ENCODE peak calls at places on chromosomes 1 and 21, in five cellular contexts. O, S, U, W and Y are unnamed samples.

GRCh38 chr1:109927908-109928307 is 17.3 kb downstream of the CSF1 start:
- DNase-seq in W (peak; percentile 80), S (peak; percentile 78), O (no peak), U (no peak), Y (no peak)

GRCh38 chr1:45979074-45979777 is 153.2 kb downstream of the PIK3R3 start:
- DNase-seq in O (no peak), W (peak; percentile 29), U (no peak), S (no peak), Y (no peak)

GRCh38 chr1:208093754-208094719 is 150.1 kb downstream of the PLXNA2 start:
- DNase-seq in W (peak; percentile 63), O (peak; percentile 67), S (no peak), U (peak; percentile 61), Y (peak; percentile 71)

GRCh38 chr1:62529227-62529626 is 68.1 kb upstream of the ANGPTL3 start:
- DNase-seq in U (no peak), O (no peak), S (no peak), W (no peak), Y (no peak)

GRCh38 chr1:50271968-50272578 is 151.2 kb downstream of the DMRTA2 start:
- DNase-seq in S (no peak), U (no peak), O (peak; percentile 72), W (no peak), Y (peak; percentile 65)

GRCh38 chr1:112855152-112855836 is 100.7 kb downstream of the SLC16A1 start:
- DNase-seq in S (no peak), U (no peak), O (no peak), W (no peak), Y (no peak)

GRCh38 chr1:240611228-240611618 is 732 bp downstream of the GREM2 start:
- DNase-seq in W (no peak), O (no peak), S (no peak), U (no peak), Y (no peak)

GRCh38 chr1:226674892-226675719 is 64.0 kb downstream of the ITPKB start:
- DNase-seq in S (no peak), U (no peak), O (peak; percentile 81), W (no peak), Y (peak; percentile 77)

GRCh38 chr1:206651014-206651413 is 15.7 kb downstream of the DYRK3 start:
- DNase-seq in O (no peak), S (no peak), W (no peak), U (no peak), Y (no peak)

GRCh38 chr21:39238275-39238674 is 55.0 kb upstream of the PSMG1 start:
- DNase-seq in U (no peak), O (no peak), W (peak; percentile 22), S (no peak), Y (no peak)

GRCh38 chr1:119554188-119554587 is 47.2 kb downstream of the HSD3B1 start:
- DNase-seq in O (no peak), W (peak; percentile 95), S (peak; percentile 95), U (no peak), Y (no peak)

GRCh38 chr1:162023547-162024501 is at the start of gene OLFML2B:
- DNase-seq in U (peak; percentile 58), O (peak; percentile 72), W (peak; percentile 84), S (peak; percentile 73), Y (peak; percentile 58)

GRCh38 chr1:9872430-9873165 is 37.5 kb downstream of the CTNNBIP1 start:
- DNase-seq in S (no peak), O (no peak), U (no peak), W (peak; percentile 45), Y (no peak)

GRCh38 chr1:44594871-44595735 is 79.2 kb downstream of the TMEM53 start:
- DNase-seq in U (peak; percentile 70), W (peak; percentile 47), S (no peak), O (peak; percentile 94), Y (peak; percentile 90)

GRCh38 chr21:21290751-21291150 is 292.5 kb downstream of the NCAM2 start:
- DNase-seq in W (no peak), U (no peak), S (no peak), O (no peak), Y (no peak)

GRCh38 chr1:53754484-53755312 is 15.7 kb upstream of the GLIS1 start:
- DNase-seq in W (peak; percentile 68), O (peak; percentile 60), U (no peak), S (no peak), Y (peak; percentile 54)

GRCh38 chr1:227887697-227888403 is 59.9 kb downstream of the WNT9A start:
- DNase-seq in W (peak; percentile 21), O (no peak), U (no peak), S (no peak), Y (no peak)

GRCh38 chr1:12285496-12286143 is 55.8 kb downstream of the VPS13D start:
- DNase-seq in U (no peak), W (peak; percentile 24), O (no peak), S (no peak), Y (no peak)

GRCh38 chr1:33347650-33347992 is 26.7 kb upstream of the A3GALT2 start:
- DNase-seq in O (no peak), S (no peak), U (no peak), W (no peak), Y (no peak)

GRCh38 chr21:33314096-33314495 is 10.7 kb upstream of the IFNAR1 start:
- DNase-seq in O (no peak), W (peak; percentile 71), U (no peak), S (peak; percentile 72), Y (no peak)

DNA sequence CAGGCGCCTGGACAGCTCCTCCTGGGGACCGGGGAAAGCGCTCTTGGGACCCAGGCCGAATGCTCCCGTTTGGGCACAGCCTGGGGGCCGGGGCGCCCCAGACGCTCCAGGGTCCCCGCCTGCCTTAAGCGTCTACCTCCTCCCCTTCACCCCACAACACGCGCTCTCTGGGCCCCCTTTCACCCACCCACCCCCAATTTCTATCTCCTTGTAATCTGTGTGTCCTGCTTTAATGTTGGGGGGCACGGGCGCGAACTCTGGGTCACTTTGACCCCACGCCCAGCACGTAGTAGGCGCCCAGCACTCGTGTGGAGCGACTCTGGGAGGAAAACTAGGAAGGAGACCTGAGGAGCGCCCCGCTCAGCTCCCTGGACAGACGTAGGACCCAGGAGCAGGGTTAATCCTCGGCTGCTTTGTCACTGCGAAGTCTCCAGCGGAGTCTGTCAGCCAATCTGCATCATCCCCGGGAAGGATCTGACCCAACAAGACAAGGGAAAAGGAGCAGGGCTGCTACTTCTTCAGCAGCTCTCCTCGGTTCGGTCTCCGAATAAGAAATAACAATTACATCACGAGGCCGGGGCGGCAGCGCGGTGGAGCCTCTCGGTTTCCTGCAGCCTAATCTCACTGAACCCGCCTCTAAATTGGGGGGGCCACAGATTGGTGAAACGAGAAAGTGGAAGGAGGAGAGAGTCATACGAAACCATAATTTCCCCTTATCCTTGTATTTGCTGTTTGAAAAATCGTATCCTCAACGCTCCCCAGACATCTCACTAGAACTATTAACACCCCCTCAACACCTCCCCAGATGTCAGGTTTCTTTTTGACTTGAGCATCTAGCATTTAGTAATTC is 806 bp upstream of the NRIP1 start:
- DNase-seq in O (peak; percentile 54), W (peak; percentile 83), S (peak; percentile 53), U (peak; percentile 64), Y (peak; percentile 57)
- TF ChIP-seq CTCF in O (no peak), W (no peak), S (no peak), U (no peak), Y (no peak)

DNA sequence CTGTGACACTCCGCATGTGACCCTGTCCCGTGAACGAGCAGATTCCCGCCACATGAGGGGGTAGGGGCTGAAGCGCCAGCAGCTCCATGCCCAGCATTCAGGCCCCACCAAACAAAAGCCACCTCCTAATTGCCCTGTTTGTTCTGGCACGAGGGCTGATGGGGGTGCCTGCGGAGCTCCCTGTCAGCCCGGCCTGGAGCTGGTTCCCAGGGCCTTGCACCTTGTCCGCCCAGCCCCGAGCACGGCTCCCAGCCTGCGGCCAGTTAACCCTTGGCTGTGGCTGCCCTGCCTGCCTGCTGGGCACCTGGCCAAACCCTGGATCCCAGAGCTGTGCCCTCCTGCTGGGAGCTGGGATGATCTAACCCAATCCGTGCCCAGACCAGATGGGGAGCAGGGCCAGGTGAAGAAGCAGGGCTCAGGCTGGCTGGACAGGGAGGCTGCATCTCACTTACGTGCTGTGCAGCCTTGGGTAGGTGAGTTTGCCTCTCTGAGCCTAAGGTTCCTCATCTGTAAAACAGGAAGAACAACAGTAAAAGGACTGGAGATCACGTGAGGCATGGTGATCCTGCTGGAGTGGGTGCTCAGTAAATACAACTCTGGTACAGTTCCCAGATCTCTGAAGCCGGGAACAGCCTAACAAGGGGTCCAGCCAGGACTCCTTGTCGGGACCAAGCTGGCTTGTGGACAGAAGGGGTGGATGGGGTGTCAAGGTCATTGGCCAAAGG is 110.9 kb upstream of the IFFO2 start:
- DNase-seq in O (no peak), U (no peak), S (peak; percentile 37), W (peak; percentile 49), Y (peak; percentile 14)
- TF ChIP-seq CTCF in O (no peak), U (no peak), S (no peak), W (no peak), Y (no peak)

DNA sequence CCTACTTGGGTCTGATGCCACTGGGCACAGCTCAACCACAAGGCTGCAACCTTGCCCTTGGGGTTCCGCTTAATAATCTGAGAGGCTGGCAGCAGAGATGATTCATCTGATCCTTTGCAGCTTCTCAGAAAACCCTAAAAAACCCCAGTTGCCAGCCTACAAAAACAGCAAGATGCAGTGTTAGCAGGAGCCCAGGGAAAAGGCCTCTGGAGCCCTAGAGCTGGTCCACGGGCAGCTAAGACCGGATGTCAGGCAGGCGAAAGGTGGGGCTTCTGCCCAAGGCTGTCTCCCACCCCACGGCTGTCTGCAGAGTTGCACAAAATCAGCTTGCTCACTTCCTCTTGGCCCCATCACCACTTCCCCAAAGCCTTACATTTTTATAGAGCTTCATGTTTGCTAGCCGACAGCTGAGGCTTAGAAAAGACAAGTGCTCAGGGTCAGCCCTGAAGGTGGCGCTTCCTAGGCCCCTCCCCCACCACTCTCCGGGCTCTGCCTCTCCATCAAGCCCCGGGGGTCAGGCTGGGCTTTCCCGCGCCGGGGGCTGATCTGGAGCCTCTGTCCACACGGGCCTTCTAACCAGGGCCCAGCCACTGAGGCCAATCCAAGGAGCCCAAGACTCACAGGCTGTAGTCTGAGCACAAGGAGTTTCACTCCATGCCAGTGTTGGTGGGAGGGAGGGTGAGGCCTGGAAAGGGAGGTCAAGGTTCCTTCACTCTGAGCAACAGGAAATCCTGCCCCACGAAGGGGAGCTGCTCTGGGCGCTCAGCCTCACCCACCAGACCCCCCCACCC is 4.2 kb upstream of the ADORA3 start:
- DNase-seq in W (peak; percentile 32), S (no peak), O (peak; percentile 71), U (no peak), Y (peak; percentile 62)
- TF ChIP-seq CTCF in W (peak; percentile 7), S (no peak), O (no peak), U (no peak), Y (peak; percentile 32)

GRCh38 chr1:170661646-170662411 is 2.1 kb upstream of the PRRX1 start:
- DNase-seq in S (no peak), W (peak; percentile 67), U (no peak), O (peak; percentile 41), Y (no peak)
- TF ChIP-seq CTCF in S (peak; percentile 13), W (peak; percentile 1), U (no peak), O (no peak), Y (no peak)

GRCh38 chr1:111516008-111516535 is 12.6 kb upstream of the ADORA3 start:
- DNase-seq in W (peak; percentile 51), S (no peak), U (no peak), O (peak; percentile 65), Y (peak; percentile 60)
- TF ChIP-seq CTCF in W (peak; percentile 29), S (peak; percentile 28), U (no peak), O (peak; percentile 15), Y (peak; percentile 30)